ENCODE peak calls at places on chromosome 2, in seven cellular contexts. S, A, P, K, I, L and W are unnamed samples.

GRCh38 chr2:211247751-211248150 is 691.4 kb downstream of the CPS1 start:
- DNase-seq in L (no peak), K (no peak), P (no peak), I (no peak), A (no peak), S (no peak), W (no peak)

GRCh38 chr2:96965781-96966514 is 20.4 kb downstream of the FAM178B start:
- DNase-seq in S (no peak), K (no peak), L (no peak), I (no peak), A (no peak), P (no peak), W (no peak)

GRCh38 chr2:62309465-62310091 is 113.7 kb downstream of the B3GNT2 start:
- DNase-seq in I (no peak), K (no peak), P (no peak), S (no peak), L (no peak), A (no peak), W (peak)

GRCh38 chr2:25286723-25287483 is 54.8 kb downstream of the DNMT3A start:
- DNase-seq in I (no peak), P (no peak), A (no peak), K (no peak), S (no peak), L (no peak), W (no peak)

GRCh38 chr2:142056784-142057183 is 74.0 kb downstream of the LRP1B start:
- DNase-seq in K (no peak), P (no peak), A (no peak), S (no peak), I (no peak), L (no peak), W (no peak)

GRCh38 chr2:233242231-233242917 is 9.1 kb upstream of the ATG16L1 start:
- DNase-seq in I (no peak), K (no peak), P (peak), A (no peak), S (no peak), L (no peak), W (peak)

GRCh38 chr2:17387591-17387990 is 130.6 kb downstream of the RAD51AP2 start:
- DNase-seq in K (no peak), P (no peak), S (no peak), L (no peak), A (no peak), I (no peak), W (no peak)

GRCh38 chr2:68319397-68320117 is at the start of gene CNRIP1:
- DNase-seq in S (peak), A (peak), L (peak), P (peak), I (peak), K (no peak), W (peak)

GRCh38 chr2:58540680-58541079 is 299.6 kb upstream of the FANCL start:
- DNase-seq in L (no peak), S (no peak), A (no peak), I (no peak), P (no peak), K (no peak), W (no peak)

GRCh38 chr2:68193774-68194372 is 36.2 kb downstream of the PNO1 start:
- DNase-seq in K (no peak), I (no peak), L (no peak), A (no peak), S (no peak), P (peak), W (peak)

GRCh38 chr2:157777425-157777824 is 98.7 kb downstream of the ACVR1 start:
- DNase-seq in S (no peak), K (peak), L (peak), A (no peak), P (peak), I (peak), W (peak)

GRCh38 chr2:44291281-44292248 is 16.3 kb downstream of the SLC3A1 start:
- DNase-seq in S (peak), K (no peak), L (peak), I (peak), A (no peak), P (peak), W (peak)

GRCh38 chr2:65366595-65367125 is 65.7 kb downstream of the SPRED2 start:
- DNase-seq in L (peak), I (peak), A (no peak), P (peak), K (no peak), S (no peak), W (peak)

GRCh38 chr2:84970956-84971798 is at the start of gene KCMF1:
- DNase-seq in K (peak), A (peak), P (peak), S (peak), I (peak), L (peak), W (peak)

GRCh38 chr2:42072349-42073118 is 24.7 kb downstream of the PKDCC start:
- DNase-seq in A (no peak), K (no peak), L (no peak), P (peak), I (peak), S (no peak), W (no peak)

GRCh38 chr2:11716689-11717321 is 29.6 kb upstream of the LPIN1 start:
- DNase-seq in P (no peak), S (no peak), K (no peak), A (no peak), I (no peak), L (no peak), W (no peak)

GRCh38 chr2:221705478-221705877 is 133.4 kb upstream of the EPHA4 start:
- DNase-seq in A (no peak), P (no peak), I (peak), L (no peak), K (no peak), S (no peak), W (no peak)

GRCh38 chr2:37388074-37388473 is 43.6 kb downstream of the QPCT start:
- DNase-seq in I (no peak), S (no peak), L (no peak), A (no peak), K (no peak), P (peak), W (no peak)

GRCh38 chr2:40421643-40422297 is 30.1 kb downstream of the SLC8A1 start:
- DNase-seq in I (no peak), L (no peak), S (no peak), P (no peak), A (no peak), K (no peak), W (no peak)

GRCh38 chr2:240857039-240858008 is 11.3 kb upstream of the AGXT start:
- DNase-seq in S (peak), L (no peak), P (no peak), A (no peak), I (peak), K (no peak), W (no peak)

GRCh38 chr2:168059758-168060157 is 187.6 kb downstream of the STK39 start:
- DNase-seq in S (no peak), L (no peak), K (no peak), A (no peak), I (no peak), P (no peak), W (no peak)

GRCh38 chr2:85584354-85584856 is at the start of gene VAMP5:
- DNase-seq in K (no peak), L (no peak), S (peak), I (peak), P (no peak), A (no peak), W (peak)

GRCh38 chr2:119702918-119703401 is 24.0 kb downstream of the TMEM177 start:
- DNase-seq in I (peak), L (peak), P (peak), K (peak), S (peak), A (no peak), W (peak)

GRCh38 chr2:219675206-219675605 is 47.8 kb downstream of the SLC4A3 start:
- DNase-seq in S (no peak), L (no peak), A (no peak), I (no peak), P (no peak), K (no peak), W (no peak)

GRCh38 chr2:120109186-120110061 is 96.5 kb downstream of the EPB41L5 start:
- DNase-seq in A (no peak), L (peak), P (peak), S (no peak), K (no peak), I (no peak), W (peak)

GRCh38 chr2:114442545-114442944 is at the start of gene DPP10:
- DNase-seq in L (peak), I (peak), S (peak), K (no peak), A (peak), P (no peak), W (peak)

GRCh38 chr2:181776336-181776735 is 96.0 kb upstream of the NEUROD1 start:
- DNase-seq in K (no peak), L (no peak), A (no peak), I (no peak), P (no peak), S (no peak), W (peak)

GRCh38 chr2:112096098-112096497 is 41.0 kb downstream of the TMEM87B start:
- DNase-seq in K (no peak), I (no peak), P (no peak), S (no peak), A (no peak), L (no peak), W (no peak)

GRCh38 chr2:189037518-189037917 is 63.3 kb downstream of the COL3A1 start:
- DNase-seq in K (no peak), S (no peak), I (no peak), P (peak), L (no peak), A (no peak), W (peak)

GRCh38 chr2:219001577-219002394 is 8.6 kb upstream of the CRYBA2 start:
- DNase-seq in P (no peak), S (peak), K (no peak), L (no peak), I (peak), A (no peak), W (no peak)